ENCODE peak calls at places on chromosomes 16 and 17, in four cellular contexts. T is mammary epithelial cell, R is OCI-LY7, V is GM23338. U is an unnamed sample.

GRCh38 chr17:17156107-17156506 is 50.0 kb downstream of the PLD6 start:
- DNase-seq in T (peak; percentile 82), V (no peak), R (no peak), U (no peak)

GRCh38 chr16:84194470-84195200 is 3.7 kb downstream of the ADAD2 start:
- DNase-seq in T (no peak), V (no peak), R (no peak), U (peak; percentile 17)

GRCh38 chr16:81405702-81406113 is 38.9 kb upstream of the CMIP start:
- DNase-seq in V (peak; percentile 69), T (peak; percentile 98), R (no peak), U (no peak)

GRCh38 chr17:6426356-6427101 is 8.4 kb downstream of the AIPL1 start:
- DNase-seq in R (no peak), V (no peak), T (no peak), U (no peak)

GRCh38 chr17:69761767-69762321 is 313.2 kb upstream of the KCNJ16 start:
- DNase-seq in T (peak; percentile 87), V (peak; percentile 17), R (no peak), U (no peak)

GRCh38 chr17:10193632-10194031 is 4.8 kb downstream of the GAS7 start:
- DNase-seq in R (no peak), T (no peak), V (no peak), U (no peak)

GRCh38 chr17:65183736-65184135 is 46.6 kb downstream of the RGS9 start:
- DNase-seq in R (no peak), T (no peak), V (peak; percentile 97), U (no peak)

GRCh38 chr17:50466371-50467113 is 2.1 kb downstream of the CHAD start:
- DNase-seq in R (no peak), V (no peak), T (no peak), U (no peak)

GRCh38 chr17:2302740-2303277 is 776 bp downstream of the SMG6 start:
- DNase-seq in R (peak; percentile 25), V (no peak), T (no peak), U (peak; percentile 11)

DNA sequence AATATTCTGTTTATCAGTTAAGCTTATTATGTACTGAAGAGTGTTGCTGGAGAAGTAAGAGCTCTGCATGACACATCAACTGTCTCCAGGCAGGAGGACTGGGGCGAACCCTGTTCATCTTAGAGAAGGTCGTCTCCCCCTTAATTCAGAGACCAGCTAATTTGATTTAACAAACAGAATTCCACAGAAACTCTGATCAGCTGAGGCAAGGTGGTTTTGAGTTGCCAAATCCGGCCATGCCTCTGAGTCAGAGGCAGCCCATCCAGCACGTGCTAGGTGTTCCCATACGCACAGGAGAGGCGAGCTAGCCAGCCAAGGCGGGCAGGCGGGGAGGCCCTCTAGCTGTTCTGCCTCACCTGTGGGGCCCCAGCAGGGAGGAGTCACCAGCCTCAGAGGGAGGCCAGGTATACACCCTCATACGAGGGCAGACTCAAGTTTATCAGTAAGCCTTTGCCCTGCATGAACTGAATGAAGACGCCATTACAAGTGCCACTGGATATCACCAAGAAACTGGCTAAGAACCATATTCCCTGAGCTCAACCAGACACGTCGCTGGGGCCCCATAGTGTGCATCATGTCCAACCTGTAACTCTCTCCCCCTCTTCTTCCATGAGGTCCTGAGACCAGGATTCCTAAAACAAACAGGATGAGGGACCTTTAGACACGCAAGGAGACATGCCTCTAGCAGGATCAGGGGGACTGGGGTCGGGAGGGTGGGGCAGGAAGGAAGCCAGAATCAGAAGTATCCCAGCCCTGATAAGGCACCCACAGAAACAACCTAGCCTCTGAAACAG is 25.7 kb downstream of the STAT5A start:
- DNase-seq in T (peak; percentile 54), R (no peak), V (no peak), U (no peak)
- H3K4me2 ChIP-seq in T (no peak overlapping the region), R (no peak overlapping the region), V (no peak overlapping the region), U (no peak overlapping the region)

DNA sequence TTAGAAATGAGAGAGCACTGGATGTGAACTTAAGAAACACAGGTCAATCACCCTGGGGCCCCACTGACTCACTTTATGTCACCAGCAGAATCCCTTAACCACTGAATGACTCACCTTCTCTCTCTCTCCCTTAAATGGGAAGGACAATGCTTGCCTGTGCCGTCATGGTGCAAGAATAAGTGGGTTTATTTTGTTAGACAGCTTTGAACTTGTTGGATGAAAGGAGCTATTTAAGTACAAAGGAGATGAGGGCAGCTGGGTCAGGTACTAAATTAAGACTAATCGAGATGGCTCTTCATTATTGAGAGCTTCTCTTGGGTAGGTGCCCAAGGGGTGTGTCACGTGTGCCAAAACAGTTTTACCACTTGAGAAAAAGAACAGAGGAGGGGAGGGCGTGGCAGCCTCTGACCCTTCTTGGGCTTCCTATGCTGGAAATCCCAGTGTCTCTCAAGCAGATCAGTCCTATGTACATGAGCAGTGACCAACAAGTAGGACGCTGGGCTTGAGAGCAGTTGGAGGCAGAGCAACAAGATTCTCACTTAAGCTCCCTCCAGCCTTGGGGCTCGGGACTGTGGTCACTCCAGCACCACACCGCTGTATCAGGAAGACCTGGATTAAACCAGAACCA is 6.7 kb upstream of the KRT31 start:
- DNase-seq in V (no peak), T (peak; percentile 100), R (no peak), U (no peak)
- H2AFZ ChIP-seq in V (no peak overlapping the region), T (no peak overlapping the region), R (no peak overlapping the region), U (no peak overlapping the region)

DNA sequence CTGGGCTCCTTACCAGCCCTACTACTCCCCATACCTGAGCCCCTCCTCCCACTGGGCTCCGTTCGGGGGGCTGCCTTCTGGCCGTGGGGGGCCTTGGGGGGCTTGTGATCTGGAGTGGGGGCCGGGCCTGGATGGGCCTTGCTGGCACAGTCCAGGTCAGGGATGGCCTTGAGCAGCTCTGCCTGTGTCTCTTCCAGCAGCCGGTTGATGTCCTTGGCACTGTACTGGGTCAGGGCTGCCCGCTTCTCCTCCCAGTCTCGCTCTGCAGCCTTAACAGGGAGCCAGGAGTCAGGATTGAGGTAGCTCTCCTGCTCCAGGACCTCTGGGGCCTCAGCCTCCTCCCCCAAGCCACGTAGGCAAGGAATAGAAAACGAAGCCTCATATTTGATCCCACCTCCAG is 54.6 kb downstream of the SRCIN1 start:
- DNase-seq in T (no peak), R (no peak), V (no peak), U (no peak)
- H3K4me2 ChIP-seq in T (peak overlapping the region; percentile 50), R (no peak overlapping the region), V (no peak overlapping the region), U (no peak overlapping the region)

GRCh38 chr16:85959686-85960085 is 60.7 kb downstream of the IRF8 start:
- DNase-seq in R (no peak), T (no peak), V (no peak), U (no peak)

GRCh38 chr16:85963746-85964370 is 64.9 kb downstream of the IRF8 start:
- DNase-seq in R (no peak), T (no peak), V (no peak), U (no peak)

GRCh38 chr16:85958731-85959130 is 59.8 kb downstream of the IRF8 start:
- DNase-seq in V (no peak), T (no peak), R (no peak), U (no peak)

GRCh38 chr16:85961988-85962915 is 63.3 kb downstream of the IRF8 start:
- DNase-seq in V (no peak), R (no peak), T (no peak), U (no peak)

GRCh38 chr16:85960486-85961046 is 61.6 kb downstream of the IRF8 start:
- DNase-seq in T (no peak), V (no peak), R (no peak), U (no peak)
- H2AFZ ChIP-seq in T (no peak overlapping the region), V (no peak overlapping the region), R (no peak overlapping the region), U (no peak overlapping the region)

GRCh38 chr16:50960517-50961202 is 190.4 kb downstream of the SALL1 start:
- DNase-seq in T (no peak), R (no peak), V (peak; percentile 28), U (no peak)
- H3K4me2 ChIP-seq in T (no peak overlapping the region), R (no peak overlapping the region), V (no peak overlapping the region), U (no peak overlapping the region)

GRCh38 chr17:14281530-14281929 is 19.4 kb upstream of the HS3ST3B1 start:
- DNase-seq in R (no peak), V (no peak), T (no peak), U (no peak)

DNA sequence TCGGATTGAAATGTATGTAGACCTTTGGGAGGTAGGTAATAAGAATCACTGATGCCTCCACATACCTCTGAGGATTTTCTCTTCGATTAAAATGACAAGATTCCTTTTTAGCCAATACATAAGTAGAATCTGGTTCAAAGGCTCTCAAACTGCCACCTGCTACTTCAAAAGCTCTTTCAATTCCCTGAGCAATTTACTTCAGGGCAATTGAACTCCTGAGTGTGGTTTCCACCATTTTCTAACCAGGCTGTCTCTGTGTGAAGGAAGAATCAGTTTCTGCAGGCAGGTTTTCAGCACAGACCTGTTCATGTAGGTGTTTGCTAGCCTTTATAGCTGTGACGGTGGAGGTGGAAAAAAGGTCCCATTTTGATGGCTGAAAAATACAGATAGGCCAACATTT is 18.2 kb upstream of the HS3ST3B1 start:
- DNase-seq in T (no peak), R (no peak), V (no peak), U (no peak)
- H2AFZ ChIP-seq in T (no peak overlapping the region), R (no peak overlapping the region), V (peak overlapping the region; percentile 8), U (no peak overlapping the region)

GRCh38 chr16:89291776-89292175 is 74.3 kb downstream of the ZNF778 start:
- DNase-seq in R (no peak), V (no peak), T (no peak), U (no peak)
- H3K4me2 ChIP-seq in R (no peak overlapping the region), V (peak overlapping the region; percentile 81), T (no peak overlapping the region), U (no peak overlapping the region)

GRCh38 chr17:62719586-62719985 is 88.5 kb downstream of the MARCHF10 start:
- DNase-seq in T (no peak), V (no peak), R (no peak), U (no peak)
- H2AFZ ChIP-seq in T (no peak overlapping the region), V (no peak overlapping the region), R (no peak overlapping the region), U (no peak overlapping the region)

U was measured in MM.1S.